ENCODE peak calls at places on chromosomes 6 and 20, in eight cellular contexts. U, Q, C, O, S, R, E and Z are unnamed samples. For H3K27me3, the result is how much of the 10 kb centered on the place peaks cover.

GRCh38 chr6:129238991-129239390 is 356.1 kb downstream of the LAMA2 start:
- DNase-seq in S (no peak), R (no peak), C (no peak), O (no peak), U (no peak), Q (no peak), E (no peak), Z (no peak)

GRCh38 chr6:27761391-27761790 is 150.8 kb downstream of the OR2B2 start:
- DNase-seq in R (no peak), C (no peak), S (peak), U (no peak), O (no peak), Q (no peak), E (no peak), Z (no peak)

GRCh38 chr6:151325075-151326050 is 66.0 kb downstream of the ZBTB2 start:
- DNase-seq in Q (peak), S (peak), U (peak), R (peak), O (peak), E (peak), C (peak), Z (peak)

GRCh38 chr20:19860742-19861141 is 102.7 kb downstream of the RIN2 start:
- DNase-seq in E (no peak), R (no peak), C (peak), S (no peak), U (no peak), Q (no peak), O (no peak), Z (no peak)

GRCh38 chr20:58048096-58048702 is 180.3 kb downstream of the ANKRD60 start:
- DNase-seq in C (peak), U (no peak), R (no peak), O (no peak), Q (no peak), E (no peak), S (peak), Z (no peak)

GRCh38 chr6:1024587-1024986 is 287.3 kb upstream of the FOXQ1 start:
- DNase-seq in C (peak), U (no peak), O (no peak), S (peak), R (no peak), Q (no peak), E (no peak), Z (no peak)

GRCh38 chr20:48689388-48689787 is 138.4 kb downstream of the PREX1 start:
- DNase-seq in R (no peak), C (no peak), Q (no peak), E (no peak), U (no peak), O (no peak), S (no peak), Z (no peak)

GRCh38 chr20:11734431-11734830 is 183.3 kb upstream of the BTBD3 start:
- DNase-seq in E (no peak), U (no peak), O (no peak), C (no peak), S (no peak), R (no peak), Q (no peak), Z (no peak)

GRCh38 chr6:158647501-158647900 is 2.4 kb upstream of the SYTL3 start:
- DNase-seq in C (no peak), Q (no peak), O (no peak), S (no peak), E (no peak), R (no peak), U (no peak), Z (no peak)

GRCh38 chr6:130466052-130466743 is 100.4 kb downstream of the TMEM200A start:
- DNase-seq in R (no peak), Q (no peak), E (no peak), C (no peak), O (no peak), U (no peak), S (peak), Z (no peak)

GRCh38 chr6:167392631-167393301 is 67.9 kb downstream of the TTLL2 start:
- DNase-seq in C (no peak), O (no peak), Q (no peak), S (no peak), E (no peak), U (no peak), R (no peak), Z (no peak)

GRCh38 chr20:47960277-47960676 is 175.0 kb upstream of the SULF2 start:
- DNase-seq in S (no peak), R (no peak), C (no peak), E (no peak), Q (no peak), O (no peak), U (no peak), Z (no peak)

GRCh38 chr20:44571367-44571766 is 11.0 kb upstream of the PKIG start:
- DNase-seq in U (no peak), C (no peak), S (no peak), Q (no peak), E (no peak), O (no peak), R (no peak), Z (no peak)
- H3K27ac ChIP-seq in U (no peak), C (peak), S (no peak), Q (no peak), E (no peak), O (no peak), R (peak), Z (no peak)

GRCh38 chr6:156795825-156796224 is 18.6 kb downstream of the ARID1B start:
- DNase-seq in U (no peak), C (no peak), Q (no peak), O (no peak), S (no peak), E (no peak), R (peak), Z (no peak)

GRCh38 chr6:156794963-156795362 is 17.8 kb downstream of the ARID1B start:
- DNase-seq in Q (no peak), R (no peak), E (no peak), C (no peak), O (no peak), S (no peak), U (no peak), Z (no peak)

GRCh38 chr6:156793224-156793623 is 16.0 kb downstream of the ARID1B start:
- DNase-seq in Q (no peak), C (no peak), S (no peak), E (no peak), R (no peak), U (no peak), O (no peak), Z (no peak)

GRCh38 chr6:156796627-156797026 is 19.4 kb downstream of the ARID1B start:
- DNase-seq in E (no peak), C (no peak), Q (no peak), R (no peak), S (no peak), U (no peak), O (no peak), Z (no peak)

GRCh38 chr6:156794546-156794945 is 17.4 kb downstream of the ARID1B start:
- DNase-seq in E (no peak), C (no peak), S (no peak), R (no peak), Q (no peak), O (no peak), U (no peak), Z (no peak)
- H3K4me3 ChIP-seq in E (no peak), C (no peak), S (no peak), R (no peak), Q (no peak), O (no peak), U (no peak), Z (no peak)

DNA sequence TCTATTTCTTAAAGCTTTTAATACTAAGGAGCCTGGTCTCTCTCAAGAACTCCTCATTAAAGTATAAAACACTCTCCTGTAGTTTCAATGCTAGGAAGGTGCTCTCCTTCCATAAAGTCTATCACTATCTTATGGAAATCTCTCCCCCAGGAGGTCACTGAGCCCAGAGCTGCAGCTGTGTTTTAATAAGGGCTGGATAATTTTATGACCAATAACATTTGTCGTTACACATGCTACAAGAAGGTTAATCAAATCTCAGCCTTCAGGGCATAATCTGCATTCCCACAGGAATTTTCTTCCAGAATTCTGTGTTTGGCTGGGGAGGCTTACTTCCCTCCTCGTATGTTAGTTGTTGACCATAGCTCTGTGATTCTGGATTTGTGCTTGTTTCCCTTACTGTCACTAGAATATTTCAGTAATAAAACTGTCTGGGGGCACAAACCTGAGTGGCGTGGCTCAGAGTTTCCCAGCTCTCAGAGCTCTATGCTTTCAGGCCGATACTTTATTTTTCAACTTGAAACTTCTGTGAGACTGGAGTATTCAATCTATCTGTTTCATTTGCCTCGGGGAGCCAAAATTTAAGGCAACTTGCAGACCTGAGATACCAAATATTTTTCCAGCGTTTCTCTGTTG is 74.4 kb downstream of the SOBP start:
- DNase-seq in S (no peak), Q (no peak), C (no peak), R (peak), U (no peak), O (no peak), E (no peak), Z (no peak)
- H3K27me3 ChIP-seq in S (under half), Q (under half), C (under half), R (under half), U (under half), O (under half), E (under half), Z (under half)

GRCh38 chr6:7542878-7543394 is 1.5 kb downstream of the DSP start:
- DNase-seq in R (peak), Q (peak), U (no peak), S (peak), E (no peak), C (peak), O (peak), Z (no peak)
- H3K27ac ChIP-seq in R (no peak), Q (peak), U (no peak), S (peak), E (no peak), C (peak), O (peak), Z (no peak)

GRCh38 chr6:139757766-139758655 is 383.6 kb upstream of the CITED2 start:
- DNase-seq in U (no peak), E (no peak), O (no peak), Q (no peak), R (no peak), C (no peak), S (no peak), Z (no peak)
- H3K4me3 ChIP-seq in U (no peak), E (no peak), O (no peak), Q (no peak), R (no peak), C (no peak), S (no peak), Z (no peak)

GRCh38 chr6:165858571-165858970 is 195.5 kb upstream of the PDE10A start:
- DNase-seq in U (no peak), O (no peak), R (no peak), S (peak), Q (no peak), E (no peak), C (no peak), Z (no peak)

GRCh38 chr6:165852676-165853075 is 189.6 kb upstream of the PDE10A start:
- DNase-seq in O (no peak), S (no peak), U (no peak), Q (no peak), C (no peak), E (no peak), R (no peak), Z (no peak)

GRCh38 chr6:165854061-165854862 is 191.2 kb upstream of the PDE10A start:
- DNase-seq in O (no peak), S (no peak), E (no peak), R (no peak), U (no peak), Q (no peak), C (no peak), Z (no peak)

GRCh38 chr6:165855856-165856255 is 192.8 kb upstream of the PDE10A start:
- DNase-seq in E (no peak), R (no peak), U (no peak), C (no peak), O (no peak), Q (no peak), S (no peak), Z (no peak)

GRCh38 chr6:165854863-165855593 is 192.0 kb upstream of the PDE10A start:
- DNase-seq in E (no peak), S (no peak), O (no peak), R (no peak), Q (no peak), U (no peak), C (no peak), Z (no peak)
- H3K27me3 ChIP-seq in E (under half), S (under half), O (under half), R (under half), Q (half or more), U (under half), C (half or more), Z (half or more)

GRCh38 chr20:37823276-37823980 is 79.5 kb upstream of the VSTM2L start:
- DNase-seq in O (no peak), R (no peak), S (peak), Q (no peak), E (no peak), U (no peak), C (peak), Z (peak)
- H3K27ac ChIP-seq in O (no peak), R (peak), S (no peak), Q (no peak), E (no peak), U (no peak), C (peak), Z (peak)

DNA sequence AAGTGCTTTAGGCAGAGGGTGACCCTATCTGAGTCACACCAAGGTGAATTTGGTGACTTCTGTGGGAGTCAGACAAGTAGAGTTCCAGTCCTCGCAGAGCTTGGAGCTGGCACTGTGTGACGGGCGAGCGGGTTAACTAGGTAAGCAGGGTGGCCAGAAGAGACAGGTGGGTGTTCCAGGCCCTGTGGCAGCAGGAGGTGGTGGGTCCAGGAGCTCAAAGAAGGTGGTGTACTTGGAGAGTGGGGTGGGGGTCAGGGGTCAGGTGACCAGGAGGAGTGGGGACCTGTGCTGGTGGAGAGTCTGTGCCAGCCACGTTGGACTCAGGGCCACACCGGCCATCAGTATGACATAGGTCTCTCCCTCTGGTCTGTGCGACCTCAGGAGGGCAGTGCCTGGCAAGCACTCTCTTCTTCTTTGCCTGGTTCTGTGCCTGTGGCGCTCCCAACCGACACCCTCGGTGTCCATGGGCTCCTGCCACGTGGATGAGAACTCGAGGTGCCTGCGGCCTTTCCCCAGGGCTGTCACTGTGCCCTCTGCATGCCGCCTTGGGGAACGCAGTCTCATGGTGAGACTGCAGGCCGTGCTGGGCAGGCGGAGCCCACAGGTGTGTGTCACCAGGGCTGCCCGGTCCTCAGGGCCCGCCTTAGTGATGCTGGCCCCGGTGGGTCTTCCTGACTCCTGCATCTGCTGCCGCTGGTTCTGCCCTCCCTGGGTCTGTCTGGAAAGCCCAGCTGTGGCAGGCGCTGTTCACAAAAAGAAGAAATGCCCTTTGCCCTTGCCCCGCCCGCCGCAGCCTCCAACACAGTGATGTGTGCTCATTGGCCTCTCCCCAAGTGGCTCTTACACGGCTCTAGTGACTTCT is 1.6 kb downstream of the MRGBP start:
- DNase-seq in O (no peak), E (no peak), C (peak), R (no peak), S (no peak), Q (no peak), U (no peak), Z (no peak)
- H3K4me3 ChIP-seq in O (peak), E (no peak), C (no peak), R (peak), S (no peak), Q (no peak), U (no peak), Z (no peak)